ENCODE peak calls at places on chromosomes 7 and 10, in six cellular contexts. O is coronary artery, E is T1000, Z is NCI-H1092, R is NCI-H524, D is NCI-H526 treated with DMSO at 0.1 percent for 48 hours. L is an unnamed sample.
A peak's percentile ranks its signal among the peaks of the same experiment; 100 is the strongest.

GRCh38 chr7:11436317-11436716 is 395.7 kb downstream of the THSD7A start:
- DNase-seq in D (no peak), O (no peak), R (no peak), E (no peak), Z (no peak), L (peak; percentile 19)

GRCh38 chr10:65861249-65861648 is 1064.6 kb upstream of the LRRTM3 start:
- DNase-seq in O (no peak), D (no peak), E (no peak), Z (no peak), R (no peak), L (peak; percentile 1)

GRCh38 chr10:110912374-110912773 is 6.6 kb downstream of the BBIP1 start:
- DNase-seq in D (no peak), O (no peak), E (no peak), R (no peak), Z (no peak), L (no peak)

GRCh38 chr7:98656899-98657298 is 39.8 kb downstream of the NPTX2 start:
- DNase-seq in D (no peak), Z (no peak), E (no peak), O (no peak), R (no peak), L (no peak)

GRCh38 chr7:141208539-141208938 is 134.7 kb downstream of the TMEM178B start:
- DNase-seq in E (no peak), D (no peak), O (no peak), Z (peak; percentile 29), R (no peak), L (no peak)

GRCh38 chr10:84370268-84370667 is 41.9 kb downstream of the CCSER2 start:
- DNase-seq in E (no peak), D (no peak), O (no peak), Z (no peak), R (no peak), L (no peak)

GRCh38 chr10:129387258-129387525 is 79.8 kb upstream of the MGMT start:
- DNase-seq in E (no peak), D (no peak), O (no peak), Z (no peak), R (no peak), L (no peak)

GRCh38 chr7:70563960-70564359 is 568.0 kb upstream of the GALNT17 start:
- DNase-seq in Z (no peak), E (no peak), D (no peak), O (no peak), R (no peak), L (no peak)

GRCh38 chr7:2757904-2758672 is 70.1 kb downstream of the AMZ1 start:
- DNase-seq in E (peak; percentile 87), D (no peak), Z (peak; percentile 7), O (peak; percentile 79), R (no peak), L (peak; percentile 97)

GRCh38 chr10:94210465-94211186 is 152.1 kb downstream of the NOC3L start:
- DNase-seq in R (peak; percentile 28), Z (no peak), E (no peak), D (no peak), O (no peak), L (no peak)

GRCh38 chr10:28087675-28088351 is 88.9 kb upstream of the ODAD2 start:
- DNase-seq in O (no peak), Z (no peak), D (no peak), E (no peak), R (no peak), L (peak; percentile 73)

GRCh38 chr10:82981137-82981723 is 1106.2 kb downstream of the NRG3 start:
- DNase-seq in Z (no peak), E (peak; percentile 48), D (no peak), R (peak; percentile 66), O (no peak), L (peak; percentile 52)

GRCh38 chr7:139453673-139454321 is 29.7 kb downstream of the KLRG2 start:
- DNase-seq in E (no peak), R (no peak), D (no peak), Z (no peak), O (no peak), L (no peak)

GRCh38 chr7:15801041-15801440 is 114.6 kb upstream of the MEOX2 start:
- DNase-seq in R (no peak), D (no peak), Z (no peak), O (no peak), E (no peak), L (no peak)